ENCODE peak calls at places on chromosome 12, in six cellular contexts. B is transverse colon, I is GM04503, T is fibroblast of the conjunctiva, Z is activated T-cell treated with anti-CD3 and anti-CD28 coated beads for 1 hour, V is brain microvascular endothelial cell. Q is an unnamed sample.

GRCh38 chr12:49808686-49809368 is 19.4 kb downstream of the NCKAP5L start:
- DNase-seq in V (no peak), I (no peak), B (no peak), Z (no peak), T (no peak), Q (no peak)

GRCh38 chr12:121795029-121795977 is 1.8 kb upstream of the RHOF start:
- DNase-seq in Z (peak; percentile 81), T (no peak), V (peak; percentile 73), I (no peak), B (peak; percentile 94), Q (no peak)

GRCh38 chr12:45458854-45459807 is 243.2 kb downstream of the ANO6 start:
- DNase-seq in Z (no peak), T (peak; percentile 17), I (no peak), V (no peak), B (no peak), Q (no peak)

GRCh38 chr12:11607313-11608081 is 42.0 kb upstream of the ETV6 start:
- DNase-seq in I (peak; percentile 63), Z (no peak), T (peak; percentile 28), V (peak; percentile 22), B (peak; percentile 68), Q (no peak)

GRCh38 chr12:93818488-93819047 is 141.4 kb downstream of the CRADD start:
- DNase-seq in I (no peak), T (no peak), Z (no peak), V (no peak), B (no peak), Q (no peak)

GRCh38 chr12:108611884-108612415 is 14.1 kb upstream of the TMEM119 start:
- DNase-seq in B (no peak), T (no peak), Z (peak; percentile 54), V (peak; percentile 71), I (peak; percentile 78), Q (peak; percentile 93)

GRCh38 chr12:103858953-103859601 is 18.0 kb upstream of the NT5DC3 start:
- DNase-seq in B (peak; percentile 81), I (peak; percentile 87), T (peak; percentile 95), V (peak; percentile 95), Z (no peak), Q (peak; percentile 93)

GRCh38 chr12:20367731-20368652 is at the start of gene PDE3A:
- DNase-seq in B (peak; percentile 76), Z (no peak), T (peak; percentile 56), V (peak; percentile 82), I (no peak), Q (peak; percentile 56)

GRCh38 chr12:105240233-105240632 is 4.3 kb upstream of the APPL2 start:
- DNase-seq in V (no peak), Z (no peak), I (no peak), B (no peak), T (no peak), Q (no peak)

GRCh38 chr12:115846516-115846915 is 431.0 kb downstream of the MED13L start:
- DNase-seq in B (no peak), Z (no peak), V (no peak), T (no peak), I (no peak), Q (no peak)

GRCh38 chr12:121405211-121405610 is 5.3 kb downstream of the RNF34 start:
- DNase-seq in I (no peak), Z (no peak), B (no peak), V (no peak), T (no peak), Q (no peak)

GRCh38 chr12:107967170-107967569 is 161.9 kb upstream of the WSCD2 start:
- DNase-seq in Z (no peak), I (no peak), T (no peak), V (no peak), B (no peak), Q (no peak)

GRCh38 chr12:123389560-123390351 is 5.8 kb downstream of the KMT5A start:
- DNase-seq in V (no peak), I (no peak), Z (no peak), B (peak; percentile 79), T (no peak), Q (no peak)

GRCh38 chr12:64010069-64010686 is 165.7 kb downstream of the SRGAP1 start:
- DNase-seq in B (no peak), I (no peak), Z (no peak), T (no peak), V (peak; percentile 81), Q (no peak)

GRCh38 chr12:89943461-89943860 is 234.8 kb upstream of the ATP2B1 start:
- DNase-seq in Z (no peak), I (no peak), V (no peak), B (no peak), T (no peak), Q (no peak)

Q was measured in skeletal muscle cell.